ENCODE peak calls at places on chromosomes 7 and 10, in ten cellular contexts. V is RWPE2, L is HepG2, M is AG04450, E is glutamatergic neuron, J is GM12865, Q is cardiac muscle cell, N is astrocyte of the spinal cord, Z is Panc1, Y is endodermal cell. K is an unnamed sample.

GRCh38 chr10:98351831-98352402 is 63.1 kb downstream of the PYROXD2 start:
- DNase-seq in J (no peak), Z (no peak), M (no peak), L (no peak), E (no peak), Y (no peak), Q (peak; percentile 32), V (no peak), N (no peak), K (no peak)

GRCh38 chr7:24899905-24900304 is 80.1 kb downstream of the OSBPL3 start:
- DNase-seq in Q (no peak), N (no peak), Y (no peak), M (no peak), L (no peak), J (peak; percentile 85), V (no peak), Z (no peak), E (no peak), K (no peak)

GRCh38 chr7:152355474-152356057 is 80.2 kb downstream of the KMT2C start:
- DNase-seq in J (peak; percentile 24), M (no peak), V (no peak), Z (no peak), Y (no peak), L (no peak), N (no peak), Q (no peak), E (no peak), K (no peak)

GRCh38 chr10:127402596-127403409 is 146.3 kb upstream of the NPS start:
- DNase-seq in J (no peak), N (no peak), Q (no peak), L (no peak), E (peak; percentile 69), Y (no peak), Z (no peak), V (no peak), M (no peak), K (no peak)

GRCh38 chr10:102266670-102267069 is 21.3 kb downstream of the GBF1 start:
- DNase-seq in J (no peak), Z (no peak), Y (no peak), E (no peak), L (no peak), M (no peak), Q (no peak), V (no peak), N (no peak), K (no peak)

GRCh38 chr10:82190432-82191260 is 315.7 kb downstream of the NRG3 start:
- DNase-seq in N (no peak), M (no peak), Y (no peak), Z (no peak), E (no peak), V (no peak), Q (peak; percentile 26), J (no peak), L (no peak), K (no peak)

GRCh38 chr7:26131056-26131589 is 20.9 kb upstream of the NFE2L3 start:
- DNase-seq in L (no peak), Q (no peak), V (no peak), J (no peak), Z (no peak), Y (no peak), N (no peak), M (no peak), E (no peak), K (no peak)

GRCh38 chr7:128882134-128882533 is 19.5 kb downstream of the ATP6V1F start:
- DNase-seq in E (no peak), N (no peak), Y (no peak), Q (no peak), J (no peak), L (no peak), M (no peak), Z (no peak), V (peak; percentile 25), K (peak; percentile 17)

GRCh38 chr7:3578399-3578798 is 277.3 kb downstream of the SDK1 start:
- DNase-seq in Q (no peak), J (no peak), V (no peak), Y (peak; percentile 59), E (peak; percentile 34), L (no peak), N (no peak), Z (no peak), M (no peak), K (no peak)

GRCh38 chr7:3573151-3573550 is 272.1 kb downstream of the SDK1 start:
- DNase-seq in Z (no peak), Q (no peak), N (no peak), M (no peak), Y (no peak), L (no peak), J (no peak), V (no peak), E (no peak), K (no peak)

GRCh38 chr7:3574386-3574785 is 273.3 kb downstream of the SDK1 start:
- DNase-seq in N (no peak), Y (no peak), V (no peak), L (no peak), M (no peak), Q (no peak), E (no peak), Z (no peak), J (no peak), K (no peak)

GRCh38 chr7:3579638-3580219 is 278.7 kb downstream of the SDK1 start:
- DNase-seq in J (no peak), Y (no peak), L (no peak), V (no peak), E (no peak), M (no peak), Q (no peak), N (no peak), Z (no peak), K (no peak)

DNA sequence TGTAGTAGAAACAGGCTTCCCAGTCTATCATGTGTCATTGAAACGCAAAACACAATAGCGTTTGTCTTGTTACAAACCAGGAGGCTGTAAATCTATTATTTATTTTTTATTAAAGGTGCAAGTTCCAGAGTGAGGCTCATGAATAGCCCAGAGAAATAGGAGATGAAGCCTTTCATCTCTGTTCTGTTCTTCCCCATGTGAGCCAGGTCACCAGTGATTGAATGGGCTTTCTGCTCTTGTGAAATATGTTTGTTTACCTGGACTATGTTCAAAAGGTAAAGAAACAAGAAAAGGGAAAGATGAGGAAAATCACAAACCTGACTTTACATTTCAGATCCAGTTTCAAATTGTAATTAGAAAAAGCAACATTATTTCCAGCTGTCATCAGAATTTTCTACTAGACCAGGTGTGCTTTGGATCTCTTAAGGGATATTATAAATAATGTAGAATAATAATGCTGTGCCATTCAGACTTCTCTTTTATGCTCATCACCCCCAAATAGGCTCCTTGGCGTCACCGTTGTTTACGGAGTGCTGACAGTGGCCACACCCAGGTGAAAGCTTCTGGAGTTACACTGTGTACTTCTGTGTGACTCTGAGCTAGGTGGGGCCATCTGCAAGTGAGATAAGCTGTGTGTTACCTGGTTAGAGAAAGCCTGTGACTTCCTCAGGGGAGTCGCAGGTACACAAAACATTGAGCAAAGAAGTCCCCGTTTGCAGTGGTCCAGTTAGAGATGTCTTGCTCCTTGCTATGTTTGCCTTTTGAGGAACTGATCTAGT is 274.9 kb downstream of the SDK1 start:
- DNase-seq in L (peak; percentile 25), Y (no peak), Q (no peak), M (no peak), N (no peak), J (no peak), E (no peak), Z (no peak), V (no peak), K (no peak)
- TF ChIP-seq CTCF in L (no peak), Y (no peak), Q (no peak), M (no peak), N (no peak), J (no peak), E (no peak), Z (no peak), V (no peak), K (no peak)

DNA sequence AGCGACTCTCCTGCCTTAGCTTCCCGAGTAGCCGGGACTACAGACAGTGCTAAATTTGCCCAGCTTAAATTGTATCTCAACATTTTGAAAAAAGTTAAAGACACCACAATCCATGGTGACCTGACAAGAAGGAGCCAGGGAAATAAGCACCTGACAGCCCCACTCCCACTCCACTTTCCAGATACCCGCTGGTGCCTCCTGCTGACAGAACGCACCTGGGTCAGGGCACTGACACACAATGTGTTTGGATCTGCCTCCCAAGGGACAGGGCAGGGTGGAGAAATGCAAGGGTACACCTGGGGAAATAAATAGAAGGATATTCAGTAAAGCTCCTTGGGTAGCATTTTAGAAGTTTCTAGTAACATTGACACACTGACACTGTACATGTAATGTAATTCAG is 58.9 kb upstream of the OPN4 start:
- DNase-seq in V (no peak), N (no peak), E (no peak), Y (peak; percentile 47), J (no peak), L (no peak), Q (no peak), Z (no peak), M (no peak), K (no peak)
- TF ChIP-seq CTCF in V (no peak), N (no peak), E (no peak), Y (peak; percentile 33), J (no peak), L (no peak), Q (no peak), Z (no peak), M (no peak), K (no peak)

GRCh38 chr7:96305915-96306314 is 16.0 kb downstream of the SLC25A13 start:
- DNase-seq in N (no peak), Z (no peak), E (no peak), M (no peak), J (no peak), Q (no peak), V (no peak), L (no peak), Y (no peak), K (no peak)

GRCh38 chr7:96308253-96308949 is 13.5 kb downstream of the SLC25A13 start:
- DNase-seq in Y (peak; percentile 79), J (no peak), N (no peak), M (no peak), Z (no peak), Q (no peak), L (peak; percentile 65), V (no peak), E (no peak), K (no peak)

GRCh38 chr7:96306385-96307125 is 15.3 kb downstream of the SLC25A13 start:
- DNase-seq in E (no peak), Q (no peak), Z (no peak), M (no peak), L (no peak), Y (no peak), N (no peak), J (no peak), V (no peak), K (no peak)

GRCh38 chr7:96310106-96310505 is 11.8 kb downstream of the SLC25A13 start:
- DNase-seq in Q (peak; percentile 78), Z (no peak), L (no peak), J (no peak), N (no peak), M (no peak), V (no peak), Y (no peak), E (no peak), K (no peak)

DNA sequence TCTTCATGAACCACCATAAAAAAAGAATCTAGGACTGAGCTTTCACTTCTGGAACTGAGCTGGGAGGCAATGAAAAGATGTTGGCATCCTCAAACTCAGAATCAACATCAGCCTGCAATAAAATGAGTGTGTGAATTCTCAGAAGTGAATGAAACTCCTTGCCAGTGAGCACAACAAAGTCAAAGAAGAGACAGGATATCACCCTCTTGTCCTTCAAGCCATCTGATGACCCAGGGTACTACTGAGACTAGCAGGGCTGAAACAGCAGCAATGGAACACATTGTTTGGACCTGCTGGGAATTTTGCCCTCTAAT is 13.0 kb downstream of the SLC25A13 start:
- DNase-seq in L (no peak), Z (no peak), Q (no peak), M (no peak), E (no peak), V (no peak), J (no peak), Y (no peak), N (no peak), K (no peak)
- TF ChIP-seq CTCF in L (no peak), Z (no peak), Q (no peak), M (no peak), E (no peak), V (no peak), J (no peak), Y (no peak), N (no peak), K (no peak)

DNA sequence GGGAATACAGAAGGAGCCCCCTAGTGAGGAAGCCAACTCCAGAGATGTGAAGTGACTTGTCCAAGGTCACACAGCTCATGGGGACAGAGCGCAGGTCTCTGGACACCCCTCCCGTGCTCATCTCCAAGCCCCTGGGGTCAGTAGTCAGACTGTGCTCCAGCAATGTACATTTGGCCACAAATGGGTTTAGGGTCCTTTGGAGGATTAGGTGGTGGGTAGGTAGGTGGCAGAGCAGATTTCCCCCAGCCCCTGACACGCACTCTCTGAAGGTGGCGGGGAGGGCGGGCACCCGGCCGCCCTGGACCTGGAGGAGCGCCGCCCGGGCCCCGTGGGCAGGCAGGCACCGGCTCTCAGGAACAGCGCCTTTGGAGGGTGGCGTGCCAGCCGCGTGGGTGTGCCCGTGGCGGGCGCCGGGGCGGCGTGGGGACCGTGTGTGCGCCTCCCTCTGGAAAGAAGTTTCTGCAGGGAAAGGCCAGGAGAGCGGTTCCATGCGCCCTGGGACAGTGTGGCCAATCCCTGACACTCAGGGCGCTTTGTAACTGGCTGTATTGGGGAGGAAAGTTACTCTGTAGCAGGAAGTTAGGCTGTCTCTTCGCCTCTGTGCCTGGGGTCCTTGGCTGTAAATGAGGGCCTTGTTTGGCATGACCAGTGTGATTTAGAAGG is 1.0 kb downstream of the WIPF3 start:
- DNase-seq in L (peak; percentile 15), V (no peak), J (no peak), Y (peak; percentile 86), Q (peak; percentile 4), E (no peak), N (no peak), M (no peak), Z (no peak), K (no peak)
- TF ChIP-seq CTCF in L (peak; percentile 36), V (no peak), J (no peak), Y (peak; percentile 48), Q (no peak), E (no peak), N (no peak), M (no peak), Z (peak; percentile 59), K (peak; percentile 57)